ENCODE peak calls at places on chromosomes 13 and 19, in nine cellular contexts. X is astrocyte of the cerebellum, F is GM23338, K is tibial nerve, M is aorta, Z is hepatocyte, O is HL-60, U is ascending aorta, Q is pancreas. C is an unnamed sample.

GRCh38 chr19:40134866-40135265 is 44.1 kb upstream of the ZNF780A start:
- DNase-seq in O (no peak), Z (no peak), Q (no peak), K (no peak), M (no peak), F (no peak), X (no peak), U (no peak), C (no peak)

GRCh38 chr19:51327066-51327985 is 14.6 kb downstream of the VSIG10L start:
- DNase-seq in O (peak; percentile 70), M (peak; percentile 74), U (no peak), Q (peak; percentile 39), X (no peak), F (peak; percentile 92), K (no peak), Z (peak; percentile 59), C (no peak)

GRCh38 chr19:5352229-5352763 is 11.7 kb upstream of the PTPRS start:
- DNase-seq in K (no peak), Q (no peak), F (peak; percentile 68), U (no peak), M (no peak), Z (no peak), O (no peak), X (no peak), C (no peak)

GRCh38 chr13:73210218-73210883 is 151.5 kb downstream of the KLF5 start:
- DNase-seq in U (no peak), O (no peak), X (no peak), Z (peak; percentile 57), F (no peak), M (no peak), K (no peak), Q (no peak), C (no peak)

GRCh38 chr13:108777421-108778420 is 148.3 kb downstream of the MYO16 start:
- DNase-seq in M (no peak), U (no peak), Z (peak; percentile 19), Q (no peak), X (peak; percentile 88), K (no peak), F (peak; percentile 45), O (no peak), C (no peak)

GRCh38 chr19:5154129-5154798 is 185.4 kb downstream of the KDM4B start:
- DNase-seq in X (no peak), Q (peak; percentile 69), O (no peak), Z (peak; percentile 58), F (peak; percentile 81), K (no peak), U (peak; percentile 59), M (no peak), C (peak; percentile 63)

GRCh38 chr19:41428481-41428859 is 1.3 kb upstream of the B3GNT8 start:
- DNase-seq in X (no peak), U (no peak), M (no peak), Z (no peak), K (no peak), O (no peak), Q (no peak), F (no peak), C (no peak)

GRCh38 chr19:49853852-49854849 is 3.2 kb downstream of the PTOV1 start:
- DNase-seq in F (no peak), X (no peak), O (no peak), M (no peak), U (no peak), Q (peak; percentile 49), Z (no peak), K (no peak), C (no peak)

GRCh38 chr19:21143846-21144245 is 2.0 kb downstream of the ZNF431 start:
- DNase-seq in K (no peak), O (no peak), Q (no peak), X (no peak), F (no peak), M (no peak), Z (no peak), U (no peak), C (no peak)

GRCh38 chr19:18306903-18307681 is 15.8 kb downstream of the LSM4 start:
- DNase-seq in O (no peak), X (no peak), Q (no peak), Z (no peak), U (no peak), K (no peak), F (peak; percentile 37), M (peak; percentile 66), C (no peak)

GRCh38 chr19:10797078-10797477 is 38.9 kb downstream of the TMED1 start:
- DNase-seq in X (no peak), O (no peak), Q (no peak), Z (no peak), M (no peak), K (no peak), U (no peak), F (no peak), C (no peak)

GRCh38 chr13:46121597-46122163 is 16.8 kb upstream of the CPB2 start:
- DNase-seq in Q (no peak), K (no peak), F (no peak), M (no peak), U (no peak), X (no peak), Z (no peak), O (no peak), C (no peak)

GRCh38 chr13:27295096-27295495 is 24.5 kb downstream of the RASL11A start:
- DNase-seq in U (no peak), X (no peak), Q (no peak), F (no peak), K (no peak), M (no peak), O (no peak), Z (no peak), C (no peak)

GRCh38 chr19:7098096-7098495 is 28.6 kb downstream of the ZNF557 start:
- DNase-seq in X (no peak), Q (no peak), M (no peak), Z (no peak), U (no peak), O (no peak), F (no peak), K (no peak), C (no peak)

GRCh38 chr19:15284091-15284490 is 48.2 kb downstream of the BRD4 start:
- DNase-seq in F (no peak), O (no peak), K (no peak), M (no peak), Z (no peak), U (no peak), Q (no peak), X (no peak), C (no peak)

GRCh38 chr13:57604442-57604841 is 27.1 kb upstream of the PCDH17 start:
- DNase-seq in M (no peak), U (no peak), Q (no peak), X (no peak), Z (no peak), K (no peak), F (no peak), O (no peak), C (no peak)

GRCh38 chr19:52494518-52494917 is 33.0 kb upstream of the ZNF808 start:
- DNase-seq in M (no peak), Z (no peak), F (no peak), Q (no peak), X (no peak), K (no peak), O (no peak), U (no peak), C (no peak)

GRCh38 chr19:52492991-52493470 is 34.4 kb upstream of the ZNF808 start:
- DNase-seq in X (no peak), Z (peak; percentile 73), Q (no peak), M (peak; percentile 45), O (no peak), F (peak; percentile 84), K (no peak), U (no peak), C (no peak)

DNA sequence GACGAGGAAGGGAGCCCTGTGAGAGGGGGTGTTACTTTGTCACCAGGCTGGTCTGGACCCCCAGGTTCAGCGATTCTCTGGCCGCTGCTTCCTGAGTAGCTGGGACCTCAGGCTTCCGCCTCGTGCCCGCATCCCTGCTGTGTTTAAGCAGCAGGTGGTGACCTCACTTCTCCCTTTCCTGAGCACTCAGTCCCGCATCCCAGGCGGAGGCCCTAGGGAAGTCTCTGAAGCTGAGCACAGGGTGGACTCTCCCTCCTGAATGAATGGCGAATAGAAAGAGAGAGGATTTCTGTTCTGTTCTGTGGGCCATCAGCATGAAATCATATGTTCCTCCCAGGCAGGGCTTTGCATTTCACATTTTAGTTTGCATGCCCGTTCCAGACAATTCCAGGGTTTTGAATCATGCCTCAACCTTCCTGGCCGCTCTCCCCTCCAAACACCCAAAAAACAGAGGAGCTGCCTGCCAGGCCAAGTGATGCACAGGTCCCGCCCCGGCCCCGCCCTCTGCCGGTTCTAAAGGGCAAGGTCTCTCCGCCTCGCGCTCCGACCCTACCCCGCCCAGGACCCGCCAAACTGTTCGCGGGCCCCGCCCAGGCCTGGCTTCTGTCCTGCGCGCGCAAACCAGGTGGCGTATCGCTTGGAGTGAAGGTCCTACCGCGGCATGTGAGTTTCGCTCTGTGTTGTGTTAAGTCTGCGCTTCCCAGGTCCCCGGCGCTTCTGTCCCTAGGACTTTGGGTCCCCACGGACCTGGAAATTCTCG is 35.1 kb upstream of the ZNF808 start:
- DNase-seq in U (no peak), Q (peak; percentile 15), X (no peak), O (no peak), M (peak; percentile 55), Z (peak; percentile 70), K (no peak), F (peak; percentile 97), C (no peak)
- H3K4me3 ChIP-seq in U (peak overlapping the region; percentile 65), Q (no peak overlapping the region), X (no peak overlapping the region), O (no peak overlapping the region), M (no peak overlapping the region), Z (peak overlapping the region; percentile 57), K (no peak overlapping the region), F (peak overlapping the region; percentile 87), C (peak overlapping the region; percentile 27)

DNA sequence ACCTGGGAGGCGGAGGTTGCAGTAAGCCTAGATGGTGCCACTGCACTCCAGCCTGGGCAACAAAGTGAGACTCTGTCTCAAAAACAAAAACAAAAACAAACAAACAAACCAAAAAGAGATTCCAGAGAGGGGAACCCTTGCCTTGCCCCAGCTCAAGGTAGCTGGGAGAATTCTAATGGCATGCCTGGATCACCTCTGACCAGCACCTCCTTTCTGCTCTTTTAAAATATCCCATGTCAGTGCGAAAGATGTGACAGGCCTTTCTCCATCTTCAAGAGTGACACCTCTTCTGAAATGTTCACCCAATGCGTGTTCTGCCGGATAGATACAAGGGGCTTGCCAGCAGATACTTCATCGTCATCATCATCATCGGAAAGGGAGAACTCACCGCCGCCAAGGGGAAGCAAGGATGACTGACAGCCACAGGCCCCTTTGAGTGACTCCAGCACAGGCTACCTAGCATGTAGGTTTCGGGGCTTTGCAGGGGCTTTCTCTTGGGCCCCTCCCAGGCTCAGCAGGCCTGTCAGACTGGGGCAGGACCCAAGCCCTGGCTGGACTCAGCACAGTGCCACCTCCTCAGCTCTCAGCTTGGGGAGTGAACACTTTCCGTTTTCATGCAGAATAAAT is 18.9 kb upstream of the LRP3 start:
- DNase-seq in K (no peak), Q (no peak), Z (no peak), O (no peak), F (no peak), M (peak; percentile 27), U (no peak), X (no peak), C (no peak)
- H3K4me3 ChIP-seq in K (no peak overlapping the region), Q (no peak overlapping the region), Z (no peak overlapping the region), O (peak overlapping the region; percentile 61), F (peak overlapping the region; percentile 87), M (no peak overlapping the region), U (peak overlapping the region; percentile 76), X (no peak overlapping the region), C (no peak overlapping the region)

GRCh38 chr19:38974599-38975213 is 836 bp downstream of the FBXO17 start:
- DNase-seq in O (no peak), M (no peak), U (no peak), X (no peak), Z (peak; percentile 19), K (no peak), F (no peak), Q (no peak), C (no peak)
- H3K4me3 ChIP-seq in O (no peak overlapping the region), M (peak overlapping the region; percentile 32), U (peak overlapping the region; percentile 88), X (peak overlapping the region; percentile 76), Z (peak overlapping the region; percentile 71), K (peak overlapping the region; percentile 55), F (peak overlapping the region; percentile 54), Q (peak overlapping the region; percentile 80), C (peak overlapping the region; percentile 61)

GRCh38 chr19:35013820-35014754 is 14.0 kb downstream of the GRAMD1A start:
- DNase-seq in X (no peak), Q (no peak), O (peak; percentile 81), F (no peak), U (no peak), K (no peak), M (no peak), Z (peak; percentile 4), C (no peak)
- H3K4me3 ChIP-seq in X (no peak overlapping the region), Q (no peak overlapping the region), O (no peak overlapping the region), F (no peak overlapping the region), U (no peak overlapping the region), K (no peak overlapping the region), M (no peak overlapping the region), Z (no peak overlapping the region), C (no peak overlapping the region)